ENCODE peak calls at places on chromosome 1, in four cellular contexts. J is ovary; S is CD8-positive, alpha-beta T cell; U is heart right ventricle. K is an unnamed sample.
A peak's percentile ranks its signal among the peaks of the same experiment; 100 is the strongest.

GRCh38 chr1:242530761-242531160 is 6.3 kb upstream of the PLD5 start:
- DNase-seq in J (no peak), S (no peak), U (no peak), K (no peak)

GRCh38 chr1:165603810-165604209 is 27.2 kb upstream of the MGST3 start:
- DNase-seq in J (no peak), S (no peak), U (no peak), K (no peak)

GRCh38 chr1:20731057-20731991 is 1.2 kb downstream of the SH2D5 start:
- DNase-seq in J (no peak), S (no peak), U (no peak), K (no peak)

GRCh38 chr1:218312509-218312908 is 27.4 kb downstream of the RRP15 start:
- DNase-seq in J (no peak), S (no peak), U (no peak), K (no peak)

GRCh38 chr1:47434051-47434842 is 3.6 kb upstream of the FOXD2 start:
- DNase-seq in J (peak; percentile 39), S (no peak), U (peak; percentile 49), K (no peak)

GRCh38 chr1:113390871-113391642 is 742 bp downstream of the MAGI3 start:
- DNase-seq in J (peak; percentile 51), S (peak; percentile 30), U (peak; percentile 28), K (peak; percentile 31)

GRCh38 chr1:89615676-89616598 is 17.0 kb upstream of the LRRC8C start:
- DNase-seq in J (no peak), S (no peak), U (no peak), K (no peak)

GRCh38 chr1:233393084-233393840 is 65.7 kb downstream of the MAP3K21 start:
- DNase-seq in J (no peak), S (no peak), U (no peak), K (no peak)

GRCh38 chr1:16882995-16883394 is 12.8 kb upstream of the RNU1-2 start:
- DNase-seq in J (no peak), S (no peak), U (no peak), K (no peak)

GRCh38 chr1:111707906-111708305 is 31.3 kb downstream of the INKA2 start:
- DNase-seq in J (no peak), S (no peak), U (no peak), K (no peak)

GRCh38 chr1:180898441-180899219 is 14.1 kb upstream of the KIAA1614 start:
- DNase-seq in J (no peak), S (no peak), U (no peak), K (no peak)

GRCh38 chr1:27583479-27583878 is 20.5 kb downstream of the AHDC1 start:
- DNase-seq in J (no peak), S (no peak), U (no peak), K (no peak)

GRCh38 chr1:200896571-200897187 is 2.0 kb downstream of the INAVA start:
- DNase-seq in J (no peak), S (no peak), U (no peak), K (no peak)

GRCh38 chr1:113940365-113941244 is 11.5 kb downstream of the HIPK1 start:
- DNase-seq in J (no peak), S (peak; percentile 17), U (no peak), K (peak; percentile 42)

GRCh38 chr1:58515794-58516401 is 30.6 kb downstream of the OMA1 start:
- DNase-seq in J (peak; percentile 41), S (no peak), U (peak; percentile 43), K (no peak)

GRCh38 chr1:61083799-61084385 is 1.5 kb downstream of the NFIA start:
- DNase-seq in J (peak; percentile 35), S (no peak), U (no peak), K (no peak)

GRCh38 chr1:34977858-34978257 is 7.3 kb downstream of the TMEM35B start:
- DNase-seq in J (no peak), S (no peak), U (no peak), K (no peak)

DNA sequence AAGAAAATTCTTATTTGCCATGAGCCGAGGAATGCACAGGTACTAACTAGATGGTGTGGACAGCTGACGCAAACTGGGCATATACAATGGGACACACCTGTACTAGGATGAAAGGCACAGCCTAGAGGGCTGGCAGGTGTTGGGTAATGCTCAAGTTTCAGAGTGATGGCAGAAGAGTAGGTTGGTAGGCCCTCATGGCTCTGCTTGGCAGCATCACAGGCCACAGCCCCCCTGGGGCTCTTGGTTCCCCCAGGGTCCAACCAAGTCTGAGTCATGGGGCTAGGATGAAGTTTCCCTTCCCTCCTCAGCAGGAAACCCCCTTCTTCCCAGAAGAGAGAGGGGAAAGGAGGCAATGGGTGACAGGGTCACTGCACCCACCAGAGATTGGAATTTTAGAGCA is 35.2 kb downstream of the SPEN start:
- DNase-seq in J (no peak), S (no peak), U (no peak), K (no peak)
- H3K4me1 ChIP-seq in J (peaks cover 5% of the 10 kb centered on the region), S (peaks cover 30% of the 10 kb centered on the region), U (peaks cover 50% of the 10 kb centered on the region), K (peaks cover 4% of the 10 kb centered on the region)

GRCh38 chr1:157984469-157984868 is 9.0 kb upstream of the KIRREL1 start:
- DNase-seq in J (no peak), S (no peak), U (no peak), K (no peak)

GRCh38 chr1:157982111-157982510 is 11.3 kb upstream of the KIRREL1 start:
- DNase-seq in J (no peak), S (no peak), U (no peak), K (no peak)

GRCh38 chr1:157975216-157975615 is 18.2 kb upstream of the KIRREL1 start:
- DNase-seq in J (no peak), S (no peak), U (no peak), K (no peak)

GRCh38 chr1:157983787-157984186 is 9.7 kb upstream of the KIRREL1 start:
- DNase-seq in J (no peak), S (no peak), U (no peak), K (no peak)

GRCh38 chr1:157978547-157979403 is 14.7 kb upstream of the KIRREL1 start:
- DNase-seq in J (no peak), S (no peak), U (peak; percentile 31), K (no peak)
- H3K27ac ChIP-seq in J (no peak overlapping the region), S (no peak overlapping the region), U (no peak overlapping the region), K (no peak overlapping the region)

DNA sequence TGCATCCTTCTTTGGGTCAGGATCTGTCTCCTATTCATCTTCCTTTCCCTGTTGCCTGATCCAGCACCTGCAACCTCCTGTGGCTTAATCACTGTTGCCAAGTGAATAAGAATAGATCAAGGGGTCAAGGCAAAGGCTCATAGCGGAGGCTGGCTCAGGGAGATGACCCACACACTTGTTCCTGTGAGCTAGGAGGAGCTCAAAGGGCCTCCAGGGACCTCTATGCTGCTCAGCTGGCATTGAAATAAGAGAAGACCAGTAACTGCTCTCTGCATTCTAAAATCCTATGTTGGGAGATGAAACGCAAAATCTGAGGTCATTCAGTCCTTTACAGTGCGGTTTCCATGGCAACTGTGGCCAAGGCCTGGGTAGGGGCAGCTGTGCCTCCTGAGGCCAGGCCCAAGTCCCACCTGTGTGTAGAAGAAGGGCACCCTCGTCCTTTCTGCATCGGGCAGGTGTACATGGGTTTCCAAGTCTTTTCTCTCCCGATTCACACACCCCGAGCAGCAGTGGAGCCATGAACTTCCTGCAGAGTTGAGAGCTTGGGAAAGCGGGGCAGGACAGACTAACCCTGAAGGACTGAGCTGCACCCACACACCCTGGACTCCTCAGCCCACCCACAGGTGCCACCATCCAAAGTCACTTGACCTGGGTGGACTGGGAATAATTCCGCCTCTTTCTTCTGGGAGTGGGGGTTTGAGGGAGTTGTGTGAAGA is 27.8 kb upstream of the STUM start:
- DNase-seq in J (no peak), S (no peak), U (no peak), K (no peak)
- H3K4me3 ChIP-seq in J (no peak overlapping the region), S (no peak overlapping the region), U (no peak overlapping the region), K (no peak overlapping the region)

GRCh38 chr1:239394107-239394506 is 7.7 kb downstream of the CHRM3 start:
- DNase-seq in J (no peak), S (no peak), U (no peak), K (no peak)

GRCh38 chr1:239388578-239388977 is 2.2 kb downstream of the CHRM3 start:
- DNase-seq in J (no peak), S (no peak), U (no peak), K (no peak)

GRCh38 chr1:239387304-239388231 is 1.2 kb downstream of the CHRM3 start:
- DNase-seq in J (peak; percentile 46), S (no peak), U (no peak), K (no peak)

GRCh38 chr1:239386453-239387303 is at the start of gene CHRM3:
- DNase-seq in J (peak; percentile 85), S (no peak), U (peak; percentile 11), K (no peak)

DNA sequence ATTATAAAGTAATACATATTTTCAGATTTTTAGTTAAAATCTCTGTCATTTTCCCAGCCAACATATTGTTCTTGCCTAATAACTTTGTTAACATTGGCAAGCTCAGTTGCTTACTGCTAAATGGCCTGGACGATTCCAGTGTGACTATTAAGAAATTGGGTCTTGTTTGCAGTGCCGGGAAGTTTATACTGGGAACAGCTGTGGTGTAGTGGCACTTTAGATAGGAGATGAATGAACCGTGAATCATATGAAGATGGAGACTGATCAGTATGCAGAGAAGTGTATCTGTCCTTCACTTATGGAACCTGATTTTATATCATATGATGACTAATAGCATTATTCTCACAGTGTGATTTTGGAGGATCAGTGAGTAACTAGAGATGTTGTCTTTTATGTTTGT is 3.3 kb downstream of the CHRM3 start:
- DNase-seq in J (no peak), S (no peak), U (no peak), K (no peak)
- H3K4me1 ChIP-seq in J (peaks cover 1% of the 10 kb centered on the region), S (peaks cover 13% of the 10 kb centered on the region), U (peaks cover 7% of the 10 kb centered on the region), K (peaks cover 9% of the 10 kb centered on the region)

DNA sequence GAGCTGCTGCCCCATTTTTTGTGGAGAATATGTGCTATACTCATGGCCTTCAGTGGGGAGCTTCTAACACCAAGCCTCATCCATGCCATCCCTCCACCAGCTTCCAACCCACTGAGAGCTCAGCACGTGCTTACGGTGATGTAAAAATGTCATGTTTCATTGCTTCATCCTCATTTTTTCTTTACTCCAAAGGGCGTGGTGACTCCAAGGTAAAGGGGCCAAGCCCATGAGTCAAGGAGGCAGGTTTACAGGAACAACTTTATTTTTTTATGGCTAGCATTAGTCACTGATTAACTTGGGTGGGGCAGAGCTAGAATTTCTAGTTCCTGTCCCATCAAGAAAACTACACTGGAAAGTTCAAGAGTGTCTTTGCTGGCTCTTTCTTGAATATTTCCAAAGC is at the start of gene C1orf226:
- DNase-seq in J (no peak), S (no peak), U (no peak), K (no peak)
- H3K27ac ChIP-seq in J (no peak within 1 kb of the TSS), S (no peak within 1 kb of the TSS), U (no peak within 1 kb of the TSS), K (no peak within 1 kb of the TSS)